ENCODE peak calls at places on chromosomes 2 and 18, in four cellular contexts. S, Y, B and N are unnamed samples. For H3K4me1 and H3K36me3, the result is how much of the 10 kb centered on the place peaks cover.

GRCh38 chr2:64837925-64838641 is 151.1 kb upstream of the SLC1A4 start:
- DNase-seq in Y (peak), B (no peak), S (peak), N (peak)

GRCh38 chr2:72950558-72951255 is 33.4 kb downstream of the EMX1 start:
- DNase-seq in B (no peak), S (peak), Y (no peak), N (no peak)

GRCh38 chr2:132560562-132560961 is 109.4 kb downstream of the LYPD1 start:
- DNase-seq in B (no peak), Y (no peak), S (no peak), N (peak)

GRCh38 chr18:49819768-49820662 is 6.7 kb upstream of the ACAA2 start:
- DNase-seq in S (no peak), B (no peak), Y (no peak), N (no peak)

GRCh38 chr18:56973487-56973886 is 173.4 kb upstream of the BOD1L2 start:
- DNase-seq in B (no peak), S (no peak), Y (no peak), N (peak)

GRCh38 chr18:50268022-50268747 is 1.9 kb upstream of the CFAP53 start:
- DNase-seq in B (no peak), Y (peak), S (peak), N (peak)

GRCh38 chr2:10934979-10935350 is 23.2 kb downstream of the KCNF1 start:
- DNase-seq in S (peak), B (no peak), Y (no peak), N (no peak)

GRCh38 chr18:44180683-44181082 is 500.0 kb upstream of the SETBP1 start:
- DNase-seq in Y (no peak), S (no peak), B (no peak), N (no peak)

GRCh38 chr18:33424266-33424946 is 16.1 kb downstream of the CCDC178 start:
- DNase-seq in Y (no peak), B (peak), S (no peak), N (no peak)

GRCh38 chr2:176582183-176582582 is 312.9 kb downstream of the MTX2 start:
- DNase-seq in Y (no peak), S (no peak), B (no peak), N (no peak)

GRCh38 chr2:7841751-7842150 is 840.1 kb upstream of the ID2 start:
- DNase-seq in Y (no peak), B (no peak), S (peak), N (no peak)

GRCh38 chr2:193502363-193503035 is 1307.8 kb upstream of the TMEFF2 start:
- DNase-seq in B (no peak), Y (no peak), S (peak), N (no peak)

GRCh38 chr2:232372231-232373208 is 6.0 kb upstream of the ALPP start:
- DNase-seq in S (no peak), Y (peak), B (no peak), N (peak)

GRCh38 chr2:1571477-1572417 is 158.5 kb downstream of the TPO start:
- DNase-seq in B (no peak), S (no peak), Y (peak), N (no peak)

GRCh38 chr2:67489396-67489795 is 92.3 kb downstream of the ETAA1 start:
- DNase-seq in S (no peak), Y (no peak), B (no peak), N (no peak)

GRCh38 chr2:12087671-12088380 is 341.4 kb downstream of the LPIN1 start:
- DNase-seq in Y (no peak), B (no peak), S (no peak), N (no peak)

GRCh38 chr2:239898292-239898925 is 126.7 kb downstream of the NDUFA10 start:
- DNase-seq in S (no peak), B (no peak), Y (no peak), N (no peak)

GRCh38 chr2:65265090-65266045 is 37.7 kb downstream of the ACTR2 start:
- DNase-seq in S (no peak), B (peak), Y (no peak), N (no peak)

GRCh38 chr2:183255406-183255805 is 131.2 kb downstream of the NUP35 start:
- DNase-seq in S (no peak), B (no peak), Y (no peak), N (no peak)

GRCh38 chr2:190031971-190032623 is 30.4 kb downstream of the MSTN start:
- DNase-seq in B (no peak), S (no peak), Y (no peak), N (no peak)

GRCh38 chr2:36530983-36531354 is 67.0 kb downstream of the FEZ2 start:
- DNase-seq in Y (no peak), B (no peak), S (no peak), N (peak)

GRCh38 chr2:12824771-12825363 is 108.1 kb downstream of the TRIB2 start:
- DNase-seq in B (no peak), S (peak), Y (peak), N (no peak)

GRCh38 chr2:30584116-30584515 is 137.1 kb downstream of the LCLAT1 start:
- DNase-seq in Y (no peak), S (no peak), B (no peak), N (peak)

GRCh38 chr2:225637199-225637598 is 237.7 kb downstream of the NYAP2 start:
- DNase-seq in B (no peak), Y (no peak), S (no peak), N (no peak)

GRCh38 chr18:55115606-55116005 is 156.3 kb upstream of the CCDC68 start:
- DNase-seq in Y (no peak), B (no peak), S (no peak), N (peak)

GRCh38 chr2:45944075-45944474 is 292.6 kb downstream of the PRKCE start:
- DNase-seq in B (no peak), S (no peak), Y (no peak), N (no peak)

GRCh38 chr18:57141208-57142129 is 5.4 kb upstream of the BOD1L2 start:
- DNase-seq in S (no peak), B (peak), Y (no peak), N (no peak)

GRCh38 chr2:68282814-68283812 is 30.8 kb upstream of the PPP3R1 start:
- DNase-seq in Y (no peak), B (peak), S (no peak), N (peak)

GRCh38 chr2:59985923-59986322 is 567.5 kb downstream of the BCL11A start:
- DNase-seq in S (no peak), Y (no peak), B (no peak), N (no peak)

GRCh38 chr2:723761-724160 is 46.6 kb upstream of the TMEM18 start:
- DNase-seq in B (no peak), S (no peak), Y (no peak), N (no peak)

GRCh38 chr2:177812713-177813396 is 259.7 kb downstream of the PDE11A start:
- DNase-seq in S (no peak), B (no peak), Y (no peak), N (no peak)

GRCh38 chr18:67265464-67266245 is 250.9 kb downstream of the DSEL start:
- DNase-seq in Y (no peak), B (no peak), S (no peak), N (no peak)

GRCh38 chr18:75784413-75784812 is 356.9 kb upstream of the SMIM21 start:
- DNase-seq in S (no peak), B (no peak), Y (no peak), N (no peak)

GRCh38 chr2:101057051-101057933 is 55.2 kb downstream of the RPL31 start:
- DNase-seq in S (no peak), B (no peak), Y (no peak), N (peak)

GRCh38 chr2:1707771-1708351 is 36.5 kb downstream of the PXDN start:
- DNase-seq in S (peak), B (no peak), Y (peak), N (peak)

GRCh38 chr2:240254337-240255164 is 114.1 kb upstream of the OTOS start:
- DNase-seq in B (no peak), Y (no peak), S (no peak), N (peak)

GRCh38 chr2:42216712-42217111 is 47.6 kb downstream of the EML4 start:
- DNase-seq in Y (no peak), B (no peak), S (no peak), N (peak)

GRCh38 chr2:210072922-210073509 is 70.6 kb downstream of the RPE start:
- DNase-seq in B (peak), S (no peak), Y (no peak), N (peak)

DNA sequence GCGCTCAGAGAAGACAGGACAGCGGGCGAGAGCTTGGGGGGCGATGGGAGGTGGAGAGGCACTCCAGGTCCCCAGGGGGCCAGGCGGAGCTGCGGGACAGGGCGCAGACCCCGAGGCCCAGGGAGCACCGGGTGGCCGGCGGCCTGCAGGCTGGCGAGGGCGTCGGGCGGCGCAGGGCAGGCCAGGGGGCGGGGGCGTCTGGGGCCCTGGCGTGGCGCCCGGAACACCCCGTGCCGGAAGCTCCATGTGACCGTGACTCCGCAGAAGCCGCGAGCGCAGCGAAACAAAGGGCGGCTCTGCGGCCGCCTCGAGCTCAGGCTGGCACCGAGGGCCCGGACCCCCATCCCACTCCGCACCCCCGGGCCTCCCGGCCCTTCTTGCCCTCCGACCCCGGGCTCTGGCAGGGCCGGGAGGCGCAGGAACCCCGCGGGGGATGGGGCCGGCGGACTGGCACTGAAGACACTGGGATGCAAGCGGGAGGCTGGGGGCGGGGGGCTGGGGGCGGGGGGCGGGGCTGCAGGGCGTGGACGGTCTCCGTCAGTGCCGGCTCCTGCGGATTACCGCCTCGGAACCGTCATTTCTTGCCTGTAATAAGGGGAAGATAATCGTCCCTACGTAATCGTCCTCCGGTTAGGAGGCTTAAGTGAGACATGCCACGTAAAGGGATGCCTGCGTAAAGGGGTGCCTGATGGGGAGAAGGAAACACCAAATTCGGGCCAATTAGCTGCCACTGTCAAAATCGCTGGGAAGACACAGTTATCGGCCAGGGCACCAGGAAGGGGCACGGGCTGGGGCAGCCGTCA is 19.2 kb downstream of the SH2D6 start:
- DNase-seq in B (no peak), S (peak), Y (peak), N (peak)
- H3K4me1 ChIP-seq in B (under half), S (under half), Y (half or more), N (under half)

GRCh38 chr18:10233082-10233875 is 221.2 kb upstream of the APCDD1 start:
- DNase-seq in Y (no peak), S (no peak), B (no peak), N (no peak)
- H3K36me3 ChIP-seq in Y (under half), S (under half), B (under half), N (under half)

GRCh38 chr18:39872566-39872965 is 2082.5 kb upstream of the PIK3C3 start:
- DNase-seq in S (no peak), B (no peak), Y (no peak), N (no peak)

GRCh38 chr18:39870586-39870985 is 2084.4 kb upstream of the PIK3C3 start:
- DNase-seq in S (no peak), B (no peak), Y (no peak), N (no peak)

DNA sequence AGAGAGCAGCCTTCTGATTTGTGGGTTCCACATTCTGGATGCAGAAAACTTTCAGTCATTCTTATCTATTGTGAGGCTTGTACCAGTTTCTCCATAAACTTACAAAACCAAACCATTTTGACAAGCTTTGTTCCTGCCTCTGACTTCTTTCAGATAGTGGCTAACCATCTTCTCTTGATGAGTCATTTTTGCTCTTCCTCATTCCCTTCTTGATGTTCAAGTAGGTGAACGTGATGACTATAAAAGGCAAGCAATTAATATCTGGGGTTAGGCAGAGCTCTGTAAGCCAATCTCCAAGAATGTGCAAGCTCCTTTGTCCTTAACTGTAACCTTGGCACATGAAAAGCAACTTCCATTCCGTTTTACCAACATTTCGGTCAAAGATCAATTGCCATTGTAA is 2083.1 kb upstream of the PIK3C3 start:
- DNase-seq in B (no peak), Y (no peak), S (no peak), N (no peak)
- H3K27ac ChIP-seq in B (no peak), Y (no peak), S (no peak), N (no peak)

GRCh38 chr18:61992285-61992684 is 99.5 kb upstream of the RNF152 start:
- DNase-seq in S (no peak), Y (no peak), B (peak), N (peak)
- H3K4me1 ChIP-seq in S (under half), Y (under half), B (under half), N (under half)